ENCODE peak calls at places on chromosome 13, in four cellular contexts. E is Calu3, P is NCI-H1694 treated with DMSO at 0.1 percent for 48 hours, O is left ventricle myocardium inferior. A is an unnamed sample.

GRCh38 chr13:33927315-33927714 is 109.4 kb downstream of the RFC3 start:
- DNase-seq in O (no peak), P (no peak), E (no peak), A (no peak)

GRCh38 chr13:105773241-105773640 is 762.2 kb downstream of the EFNB2 start:
- DNase-seq in E (no peak), P (no peak), O (no peak), A (no peak)

GRCh38 chr13:21240586-21240985 is 64.1 kb downstream of the MRPL57 start:
- DNase-seq in O (no peak), P (no peak), E (no peak), A (no peak)

GRCh38 chr13:102597029-102598015 is 536 bp downstream of the TPP2 start:
- DNase-seq in E (no peak), O (peak), P (no peak), A (no peak)

GRCh38 chr13:75648446-75648845 is 12.3 kb downstream of the LMO7 start:
- DNase-seq in O (no peak), P (no peak), E (no peak), A (no peak)

GRCh38 chr13:98650376-98651107 is 73.6 kb upstream of the STK24 start:
- DNase-seq in E (peak), O (no peak), P (no peak), A (no peak)

GRCh38 chr13:40665061-40665753 is 1.2 kb downstream of the FOXO1 start:
- DNase-seq in E (peak), O (peak), P (no peak), A (peak)

GRCh38 chr13:41306271-41307150 is 4.6 kb upstream of the NAA16 start:
- DNase-seq in O (no peak), P (no peak), E (no peak), A (no peak)

GRCh38 chr13:55439450-55439849 is 1701.3 kb upstream of the PRR20A start:
- DNase-seq in P (no peak), E (no peak), O (no peak), A (no peak)

GRCh38 chr13:102878491-102878890 is 32.7 kb downstream of the ERCC5 start:
- DNase-seq in P (no peak), E (no peak), O (no peak), A (no peak)

GRCh38 chr13:31951215-31951678 is 80.3 kb upstream of the FRY start:
- DNase-seq in O (peak), P (no peak), E (peak), A (no peak)

GRCh38 chr13:52891685-52892084 is 43.2 kb upstream of the PCDH8 start:
- DNase-seq in O (no peak), P (no peak), E (no peak), A (no peak)

GRCh38 chr13:76533251-76533650 is 353.0 kb downstream of the KCTD12 start:
- DNase-seq in E (no peak), O (no peak), P (no peak), A (no peak)

GRCh38 chr13:50257646-50258045 is 242.4 kb downstream of the KCNRG start:
- DNase-seq in P (no peak), E (no peak), O (no peak), A (no peak)

GRCh38 chr13:50589139-50589538 is 254.4 kb downstream of the DLEU7 start:
- DNase-seq in P (no peak), E (no peak), O (no peak), A (no peak)

GRCh38 chr13:107238262-107238661 is 670.3 kb upstream of the ARGLU1 start:
- DNase-seq in E (no peak), O (no peak), P (no peak), A (no peak)

GRCh38 chr13:32408296-32408998 is 19.5 kb downstream of the N4BP2L1 start:
- DNase-seq in E (no peak), O (no peak), P (no peak), A (no peak)

GRCh38 chr13:98690348-98691041 is 62.0 kb downstream of the SLC15A1 start:
- DNase-seq in E (no peak), O (no peak), P (no peak), A (no peak)

GRCh38 chr13:27634231-27634630 is 12.5 kb downstream of the POLR1D start:
- DNase-seq in E (no peak), O (no peak), P (no peak), A (no peak)

GRCh38 chr13:50691682-50692263 is 151.7 kb downstream of the DLEU7 start:
- DNase-seq in P (peak), O (no peak), E (no peak), A (no peak)

GRCh38 chr13:60696602-60697001 is 299.6 kb downstream of the TDRD3 start:
- DNase-seq in O (no peak), P (no peak), E (no peak), A (no peak)

GRCh38 chr13:75908137-75908536 is 272.0 kb downstream of the LMO7 start:
- DNase-seq in E (no peak), O (peak), P (peak), A (no peak)

GRCh38 chr13:77872995-77873394 is 45.6 kb downstream of the EDNRB start:
- DNase-seq in O (no peak), E (no peak), P (no peak), A (no peak)

GRCh38 chr13:39684531-39685137 is 29.2 kb downstream of the COG6 start:
- DNase-seq in P (peak), O (no peak), E (no peak), A (peak)

GRCh38 chr13:26540319-26540718 is 17.2 kb upstream of the WASF3 start:
- DNase-seq in E (no peak), P (peak), O (no peak), A (no peak)

A was measured in central memory CD4-positive, alpha-beta T cell.